ENCODE peak calls at places on chromosomes 13 and 19, in ten cellular contexts. Y is heart left ventricle, W is breast epithelium, M is IMR-90, I is uterus, T is lower leg skin, Q is tibial nerve, N is right lobe of liver, F is A549, X is ovary. B is an unnamed sample.

GRCh38 chr13:100158569-100158968 is 69.7 kb downstream of the PCCA start:
- DNase-seq in Y (no peak), W (no peak), M (no peak), I (no peak), T (no peak), Q (no peak), N (no peak), F (no peak), X (no peak), B (no peak)

GRCh38 chr13:30600470-30600869 is 17.2 kb upstream of the USPL1 start:
- DNase-seq in Y (no peak), W (no peak), M (no peak), I (no peak), T (no peak), Q (no peak), N (no peak), F (no peak), X (no peak), B (no peak)

GRCh38 chr13:40518481-40518882 is 148.0 kb downstream of the FOXO1 start:
- DNase-seq in Y (no peak), W (no peak), M (no peak), I (no peak), T (no peak), Q (no peak), N (no peak), F (no peak), X (no peak), B (no peak)

GRCh38 chr13:104737713-104738112 is 1671.5 kb upstream of the SLC10A2 start:
- DNase-seq in Y (no peak), W (no peak), M (no peak), I (no peak), T (no peak), Q (no peak), N (no peak), F (no peak), X (no peak), B (no peak)

GRCh38 chr19:42277821-42278809 is 9.1 kb downstream of the CIC start:
- DNase-seq in Y (no peak), W (peak), M (no peak), I (peak), T (peak), Q (no peak), N (peak), F (no peak), X (peak), B (no peak)

GRCh38 chr19:8206147-8207087 is 2.8 kb upstream of the CERS4 start:
- DNase-seq in Y (no peak), W (no peak), M (no peak), I (no peak), T (no peak), Q (no peak), N (no peak), F (no peak), X (no peak), B (no peak)

GRCh38 chr13:50714886-50715285 is 128.6 kb downstream of the DLEU7 start:
- DNase-seq in Y (no peak), W (no peak), M (no peak), I (no peak), T (no peak), Q (no peak), N (no peak), F (no peak), X (no peak), B (no peak)

GRCh38 chr13:24511824-24512207 is 762 bp downstream of the PARP4 start:
- DNase-seq in Y (no peak), W (no peak), M (no peak), I (no peak), T (no peak), Q (no peak), N (no peak), F (peak), X (no peak), B (no peak)

GRCh38 chr13:43153436-43154082 is 130.2 kb downstream of the DNAJC15 start:
- DNase-seq in Y (no peak), W (no peak), M (peak), I (no peak), T (no peak), Q (no peak), N (no peak), F (peak), X (no peak), B (no peak)

GRCh38 chr19:27858981-27859581 is 1353.9 kb downstream of the UQCRFS1 start:
- DNase-seq in Y (no peak), W (no peak), M (no peak), I (no peak), T (no peak), Q (no peak), N (no peak), F (no peak), X (no peak), B (no peak)

GRCh38 chr13:30133976-30134375 is 173.4 kb downstream of the KATNAL1 start:
- DNase-seq in Y (no peak), W (no peak), M (no peak), I (no peak), T (no peak), Q (no peak), N (no peak), F (no peak), X (no peak), B (no peak)

GRCh38 chr13:80338781-80339577 is 1.9 kb downstream of the SPRY2 start:
- DNase-seq in Y (peak), W (peak), M (peak), I (peak), T (peak), Q (peak), N (peak), F (no peak), X (peak), B (peak)

GRCh38 chr13:22964245-22964966 is 216.4 kb upstream of the SGCG start:
- DNase-seq in Y (no peak), W (no peak), M (no peak), I (no peak), T (peak), Q (no peak), N (no peak), F (no peak), X (no peak), B (no peak)

GRCh38 chr13:107329991-107330390 is 762.1 kb upstream of the ARGLU1 start:
- DNase-seq in Y (no peak), W (no peak), M (peak), I (no peak), T (no peak), Q (no peak), N (no peak), F (no peak), X (no peak), B (no peak)

DNA sequence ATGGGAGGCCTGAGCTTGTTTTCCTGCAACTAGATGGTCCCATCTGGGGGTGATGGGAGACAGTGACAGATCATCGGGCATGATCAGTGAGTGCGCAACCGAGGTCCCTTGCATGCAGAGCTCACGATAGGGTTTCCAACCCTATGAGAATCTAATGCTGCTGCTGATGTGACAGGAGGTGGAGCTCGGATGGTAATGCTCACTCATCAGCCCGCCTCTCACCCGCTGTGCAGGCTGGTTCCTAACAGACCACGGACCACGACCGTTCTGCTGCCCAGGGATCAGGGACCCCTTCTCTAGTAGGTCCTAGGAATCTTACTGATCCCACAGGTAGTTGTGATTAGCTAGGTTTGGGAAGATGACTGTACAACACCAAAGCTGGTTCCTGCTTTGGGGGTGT is 23.5 kb upstream of the GARRE1 start:
- DNase-seq in Y (no peak), W (no peak), M (no peak), I (no peak), T (no peak), Q (no peak), N (no peak), F (no peak), X (no peak), B (no peak)
- TF ChIP-seq POLR2A in Y (no peak), W (no peak), M (no peak), I (no peak), T (no peak), Q (no peak), N (no peak), F (no peak), X (no peak), B (no peak)

GRCh38 chr19:52336117-52336811 is at the start of gene ZNF610:
- DNase-seq in Y (peak), W (peak), M (peak), I (peak), T (peak), Q (peak), N (peak), F (no peak), X (peak), B (peak)
- TF ChIP-seq POLR2A in Y (no peak), W (peak), M (peak), I (peak), T (no peak), Q (peak), N (no peak), F (no peak), X (peak), B (peak)

DNA sequence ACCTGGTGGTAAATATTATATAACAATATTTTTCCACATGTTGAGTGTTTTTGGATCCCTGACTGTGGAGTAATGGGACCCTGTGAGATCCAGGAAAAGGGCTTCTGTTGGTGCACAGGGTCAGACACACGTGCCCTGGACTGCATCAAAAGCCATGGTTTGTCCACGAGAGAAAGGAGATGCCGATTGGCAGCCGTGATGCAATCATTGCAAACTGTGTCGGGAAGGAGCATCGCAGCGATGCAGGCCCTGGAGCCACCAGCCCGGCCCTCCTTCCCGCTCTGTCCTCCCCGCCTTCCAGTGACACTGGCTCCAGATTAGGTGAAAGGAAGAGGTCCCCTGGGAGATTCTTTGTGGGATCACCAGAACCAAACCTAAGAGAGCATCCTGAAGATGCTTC is 9.1 kb downstream of the COL4A2 start:
- DNase-seq in Y (no peak), W (no peak), M (no peak), I (no peak), T (peak), Q (no peak), N (no peak), F (no peak), X (no peak), B (no peak)
- TF ChIP-seq POLR2A in Y (no peak), W (no peak), M (no peak), I (no peak), T (no peak), Q (no peak), N (no peak), F (no peak), X (no peak), B (no peak)

GRCh38 chr19:55599468-55600335 is at the start of the genes FIZ1 and ZNF524:
- DNase-seq in Y (peak), W (peak), M (peak), I (peak), T (peak), Q (peak), N (peak), F (peak), X (peak), B (peak)
- TF ChIP-seq POLR2A in Y (no peak), W (no peak), M (peak), I (no peak), T (no peak), Q (no peak), N (peak), F (peak), X (peak), B (peak)

GRCh38 chr19:54121259-54121658 is 5.7 kb downstream of the PRPF31 start:
- DNase-seq in Y (no peak), W (no peak), M (no peak), I (no peak), T (no peak), Q (no peak), N (no peak), F (no peak), X (no peak), B (no peak)

GRCh38 chr19:54114340-54114826 is 1.1 kb downstream of the TFPT start:
- DNase-seq in Y (no peak), W (no peak), M (peak), I (no peak), T (no peak), Q (no peak), N (no peak), F (no peak), X (no peak), B (no peak)

GRCh38 chr19:54109651-54110050 is 5.8 kb downstream of the TFPT start:
- DNase-seq in Y (no peak), W (no peak), M (no peak), I (no peak), T (no peak), Q (no peak), N (no peak), F (no peak), X (no peak), B (no peak)

GRCh38 chr19:54115071-54116063 is at the start of the genes PRPF31 and TFPT:
- DNase-seq in Y (peak), W (peak), M (peak), I (peak), T (peak), Q (peak), N (peak), F (peak), X (peak), B (peak)
- TF ChIP-seq POLR2A in Y (no peak), W (peak), M (peak), I (no peak), T (no peak), Q (peak), N (peak), F (peak), X (peak), B (peak)

GRCh38 chr19:1410789-1411188 is 3.4 kb downstream of the DAZAP1 start:
- DNase-seq in Y (no peak), W (no peak), M (no peak), I (no peak), T (no peak), Q (no peak), N (no peak), F (no peak), X (peak), B (no peak)

GRCh38 chr19:1411255-1412191 is 4.1 kb downstream of the DAZAP1 start:
- DNase-seq in Y (peak), W (no peak), M (peak), I (no peak), T (no peak), Q (no peak), N (no peak), F (no peak), X (peak), B (no peak)

GRCh38 chr19:1410136-1410786 is 2.9 kb downstream of the DAZAP1 start:
- DNase-seq in Y (no peak), W (no peak), M (peak), I (no peak), T (no peak), Q (no peak), N (no peak), F (no peak), X (peak), B (no peak)

GRCh38 chr19:1412323-1412923 is 5.0 kb downstream of the DAZAP1 start:
- DNase-seq in Y (no peak), W (no peak), M (no peak), I (no peak), T (no peak), Q (no peak), N (no peak), F (no peak), X (peak), B (no peak)

GRCh38 chr19:1412995-1413889 is 5.9 kb downstream of the DAZAP1 start:
- DNase-seq in Y (no peak), W (no peak), M (no peak), I (no peak), T (no peak), Q (no peak), N (no peak), F (no peak), X (peak), B (no peak)
- TF ChIP-seq POLR2A in Y (no peak), W (no peak), M (no peak), I (no peak), T (no peak), Q (no peak), N (no peak), F (no peak), X (no peak), B (no peak)

GRCh38 chr19:44748426-44749254 is at the start of gene BCL3:
- DNase-seq in Y (peak), W (peak), M (no peak), I (peak), T (peak), Q (no peak), N (peak), F (no peak), X (peak), B (peak)
- TF ChIP-seq POLR2A in Y (no peak), W (no peak), M (no peak), I (no peak), T (no peak), Q (no peak), N (peak), F (peak), X (peak), B (no peak)

GRCh38 chr19:48325265-48325910 is at the start of gene EMP3:
- DNase-seq in Y (peak), W (peak), M (peak), I (peak), T (peak), Q (peak), N (peak), F (peak), X (peak), B (peak)
- TF ChIP-seq POLR2A in Y (no peak), W (peak), M (peak), I (peak), T (no peak), Q (peak), N (peak), F (peak), X (peak), B (peak)

GRCh38 chr19:47112664-47113445 is 721 bp downstream of the ZC3H4 start:
- DNase-seq in Y (peak), W (peak), M (peak), I (peak), T (peak), Q (peak), N (peak), F (peak), X (peak), B (peak)

GRCh38 chr19:47113446-47114348 is at the start of gene ZC3H4:
- DNase-seq in Y (peak), W (peak), M (peak), I (peak), T (peak), Q (peak), N (peak), F (peak), X (peak), B (peak)

GRCh38 chr19:47111682-47112165 is 1.9 kb downstream of the ZC3H4 start:
- DNase-seq in Y (no peak), W (no peak), M (no peak), I (no peak), T (no peak), Q (no peak), N (no peak), F (no peak), X (no peak), B (no peak)

GRCh38 chr19:47111081-47111589 is 2.4 kb downstream of the ZC3H4 start:
- DNase-seq in Y (peak), W (no peak), M (no peak), I (peak), T (peak), Q (no peak), N (peak), F (no peak), X (no peak), B (peak)

GRCh38 chr19:47112166-47112663 is 1.4 kb downstream of the ZC3H4 start:
- DNase-seq in Y (peak), W (peak), M (peak), I (peak), T (peak), Q (peak), N (peak), F (peak), X (peak), B (peak)
- TF ChIP-seq POLR2A in Y (no peak), W (peak), M (peak), I (peak), T (no peak), Q (no peak), N (peak), F (peak), X (peak), B (no peak)

GRCh38 chr19:38527466-38528136 is 90.2 kb downstream of the MAP4K1 start:
- DNase-seq in Y (no peak), W (no peak), M (no peak), I (no peak), T (no peak), Q (no peak), N (no peak), F (no peak), X (no peak), B (peak)
- TF ChIP-seq POLR2A in Y (no peak), W (no peak), M (no peak), I (no peak), T (no peak), Q (no peak), N (no peak), F (no peak), X (no peak), B (no peak)

B was measured in erythroblast.